ENCODE peak calls at places on chromosomes 4 and X, in five cellular contexts. D, J, G, S and O are unnamed samples.

GRCh38 chr4:88037447-88037846 is 30.0 kb downstream of the PKD2 start:
- DNase-seq in S (no peak), G (no peak), D (peak; percentile 50), J (no peak), O (no peak)

GRCh38 chr4:1342003-1342402 is 5.0 kb upstream of the UVSSA start:
- DNase-seq in D (no peak), G (peak; percentile 9), J (no peak), S (no peak), O (no peak)

GRCh38 chr4:125736057-125736456 is 421.3 kb downstream of the FAT4 start:
- DNase-seq in J (no peak), G (peak; percentile 95), D (no peak), S (no peak), O (no peak)

GRCh38 chr4:105808459-105809041 is 86.7 kb upstream of the NPNT start:
- DNase-seq in J (peak; percentile 10), D (peak; percentile 75), G (peak; percentile 94), S (no peak), O (no peak)

GRCh38 chrX:13197961-13198761 is 121.7 kb downstream of the ATXN3L start:
- DNase-seq in S (no peak), D (peak; percentile 20), J (no peak), G (no peak), O (no peak)

GRCh38 chrX:119636419-119636818 is 30.2 kb upstream of the NKRF start:
- DNase-seq in J (no peak), G (no peak), D (no peak), S (no peak), O (no peak)

GRCh38 chrX:123169247-123169901 is 14.7 kb upstream of the GRIA3 start:
- DNase-seq in D (peak; percentile 42), J (peak; percentile 40), S (no peak), G (no peak), O (no peak)

GRCh38 chrX:68571292-68572256 is 72.7 kb downstream of the YIPF6 start:
- DNase-seq in S (no peak), J (peak; percentile 23), D (peak; percentile 84), G (peak; percentile 67), O (no peak)

GRCh38 chr4:118351851-118352827 is 664 bp downstream of the PRSS12 start:
- DNase-seq in S (peak; percentile 66), D (peak; percentile 71), J (peak; percentile 45), G (peak; percentile 41), O (peak; percentile 91)

GRCh38 chrX:130793966-130794365 is 109.0 kb downstream of the ENOX2 start:
- DNase-seq in J (no peak), G (no peak), S (no peak), D (no peak), O (no peak)

GRCh38 chr4:168880087-168880675 is 129.9 kb downstream of the CBR4 start:
- DNase-seq in J (no peak), G (no peak), S (no peak), D (no peak), O (no peak)

GRCh38 chr4:110197421-110198398 is 705 bp downstream of the ELOVL6 start:
- DNase-seq in J (peak; percentile 59), S (no peak), G (peak; percentile 46), D (peak; percentile 52), O (no peak)

GRCh38 chr4:184427687-184428086 is 46.7 kb downstream of the IRF2 start:
- DNase-seq in S (no peak), J (no peak), D (no peak), G (no peak), O (no peak)

GRCh38 chr4:134906404-134907023 is 704.9 kb upstream of the PABPC4L start:
- DNase-seq in G (peak; percentile 22), D (no peak), J (peak; percentile 51), S (no peak), O (no peak)

GRCh38 chrX:1387141-1387776 is 4.7 kb downstream of the SLC25A6 start:
- DNase-seq in G (no peak), J (no peak), D (no peak), S (peak; percentile 44), O (peak; percentile 94)

GRCh38 chr4:130025701-130026100 is 929.7 kb downstream of the C4orf33 start:
- DNase-seq in G (no peak), J (no peak), S (no peak), D (no peak), O (no peak)

DNA sequence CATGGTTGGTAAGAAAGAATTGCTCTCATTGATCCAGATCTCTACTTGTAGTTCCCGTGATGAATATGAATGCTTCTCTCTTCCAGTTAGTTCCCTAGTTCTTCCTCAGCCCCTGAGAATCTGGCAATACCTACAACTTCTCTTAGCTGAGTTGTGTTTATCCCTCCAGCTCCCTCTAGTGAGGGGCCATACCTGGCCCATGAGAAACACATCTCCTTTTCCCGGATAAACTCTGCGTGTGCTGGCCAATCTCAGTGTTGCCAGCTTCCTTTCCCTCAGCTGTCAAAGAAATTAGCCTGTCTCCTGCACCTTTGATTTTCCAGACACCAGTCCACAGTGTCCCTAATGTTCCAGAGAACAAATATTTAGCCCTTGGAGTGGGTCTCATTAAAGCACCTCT is 5.7 kb downstream of the CBLL2 start:
- DNase-seq in D (peak; percentile 19), S (no peak), J (no peak), G (peak; percentile 9), O (no peak)
- TF ChIP-seq CTCF in D (peak; percentile 47), S (no peak), J (no peak), G (peak; percentile 46), O (peak; percentile 50)

DNA sequence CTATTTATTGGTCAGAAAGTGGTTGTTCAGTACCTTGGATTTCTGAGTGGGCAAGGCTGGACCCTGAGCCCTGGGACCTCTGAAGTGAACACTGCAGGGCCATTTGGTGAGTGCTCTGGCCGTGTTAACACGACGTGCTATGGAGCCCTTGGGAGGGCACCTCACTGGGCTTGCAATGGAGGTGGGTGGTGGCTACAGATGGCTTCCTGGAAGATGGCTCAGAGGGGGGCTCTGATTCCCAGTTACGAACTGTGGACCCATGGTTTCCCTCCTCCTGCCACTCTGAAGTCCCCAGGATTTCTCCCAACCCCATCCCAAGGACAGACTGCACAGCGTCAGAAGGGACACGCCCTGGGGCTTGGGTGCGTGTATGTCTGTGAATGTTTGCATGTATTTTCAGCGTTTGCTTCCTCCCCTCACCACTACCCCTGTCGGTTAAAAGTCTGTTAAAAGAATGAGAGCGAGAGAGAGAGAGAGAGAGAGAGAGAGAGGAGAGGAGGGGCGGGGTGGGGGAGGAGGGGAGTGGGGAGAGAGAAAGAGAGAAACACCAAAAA is 3.7 kb upstream of the RHOH start:
- DNase-seq in G (no peak), D (no peak), J (peak; percentile 32), S (no peak), O (no peak)
- TF ChIP-seq CTCF in G (no peak), D (no peak), J (no peak), S (no peak), O (no peak)

GRCh38 chr4:112270051-112270450 is 15.7 kb downstream of the TIFA start:
- DNase-seq in G (no peak), S (no peak), J (no peak), D (no peak), O (no peak)

GRCh38 chr4:112270643-112271484 is 14.8 kb downstream of the TIFA start:
- DNase-seq in J (no peak), G (peak; percentile 78), S (no peak), D (peak; percentile 79), O (no peak)

GRCh38 chr4:112272292-112272691 is 13.4 kb downstream of the TIFA start:
- DNase-seq in S (no peak), J (no peak), G (no peak), D (no peak), O (no peak)

DNA sequence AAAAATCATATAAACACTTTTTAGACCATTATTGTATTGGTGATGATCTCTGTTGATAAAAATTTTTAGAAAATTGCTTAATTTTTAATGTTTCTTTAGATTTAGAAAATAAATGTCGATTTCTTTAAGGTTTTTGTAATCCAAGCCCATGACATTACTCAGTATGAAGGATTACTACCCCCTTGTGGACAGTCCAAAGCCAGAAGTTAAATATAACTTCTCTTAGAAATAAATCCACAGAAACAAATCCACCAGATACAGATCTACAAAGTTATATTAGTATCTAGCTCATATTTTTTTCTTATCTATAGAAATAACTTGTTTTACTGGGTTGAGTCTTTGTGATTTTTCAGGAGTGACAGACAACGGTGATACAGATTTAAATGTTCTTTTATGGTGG is 18.9 kb downstream of the TIFA start:
- DNase-seq in G (peak; percentile 71), J (peak; percentile 36), S (no peak), D (peak; percentile 14), O (no peak)
- TF ChIP-seq CTCF in G (peak; percentile 64), J (peak; percentile 53), S (peak; percentile 43), D (peak; percentile 44), O (peak; percentile 79)

GRCh38 chrX:70132244-70132643 is 1.0 kb upstream of the IGBP1 start:
- DNase-seq in D (no peak), S (no peak), G (no peak), J (no peak), O (no peak)
- TF ChIP-seq CTCF in D (peak; percentile 7), S (no peak), G (no peak), J (no peak), O (no peak)

GRCh38 chrX:19659929-19660328 is 144.6 kb upstream of the MAP3K15 start:
- DNase-seq in S (no peak), J (no peak), G (peak; percentile 33), D (no peak), O (no peak)
- TF ChIP-seq CTCF in S (no peak), J (no peak), G (no peak), D (peak; percentile 28), O (peak; percentile 40)

DNA sequence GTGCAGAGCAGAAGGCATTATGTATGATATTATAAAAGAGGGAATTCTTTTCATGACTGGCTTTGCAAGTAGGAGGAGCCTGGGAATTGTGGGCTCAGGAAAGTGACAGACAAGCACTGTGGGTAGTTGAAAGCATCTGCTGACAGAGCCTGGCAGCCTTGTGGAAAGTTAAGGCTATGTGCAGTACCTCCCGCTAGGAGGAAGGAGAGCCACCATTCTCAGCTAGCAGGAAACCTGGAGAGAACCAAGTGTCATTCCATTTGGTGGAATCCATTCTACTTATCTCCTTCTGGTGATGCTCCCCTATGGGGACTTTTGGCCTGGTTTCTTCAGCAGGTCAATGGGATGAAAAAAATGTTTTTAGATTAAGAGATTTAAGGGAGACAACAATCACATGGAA is 81.8 kb downstream of the ASB9 start:
- DNase-seq in G (no peak), D (no peak), S (no peak), J (no peak), O (no peak)
- TF ChIP-seq CTCF in G (no peak), D (no peak), S (no peak), J (no peak), O (no peak)

GRCh38 chr4:161287678-161288352 is 876.0 kb downstream of the FSTL5 start:
- DNase-seq in S (no peak), G (no peak), J (no peak), D (no peak), O (no peak)
- TF ChIP-seq CTCF in S (no peak), G (no peak), J (no peak), D (no peak), O (no peak)

GRCh38 chr4:48190839-48191238 is 56.8 kb upstream of the TXK start:
- DNase-seq in J (no peak), S (no peak), D (no peak), G (no peak), O (no peak)

GRCh38 chr4:48187813-48188212 is 53.8 kb upstream of the TXK start:
- DNase-seq in S (no peak), D (no peak), J (no peak), G (no peak), O (no peak)

GRCh38 chr4:48193096-48193836 is 59.2 kb upstream of the TXK start:
- DNase-seq in G (no peak), S (no peak), D (no peak), J (no peak), O (no peak)

GRCh38 chr4:48191758-48192157 is 57.7 kb upstream of the TXK start:
- DNase-seq in S (no peak), G (no peak), J (no peak), D (no peak), O (no peak)

GRCh38 chr4:48189731-48190130 is 55.7 kb upstream of the TXK start:
- DNase-seq in D (no peak), S (no peak), J (no peak), G (no peak), O (no peak)
- TF ChIP-seq CTCF in D (no peak), S (no peak), J (no peak), G (no peak), O (no peak)